ENCODE peak calls at places on chromosome 2, in six cellular contexts. Q is A549, T is IMR-90, C is uterus, Z is suprapubic skin, O is HepG2. Y is an unnamed sample.

GRCh38 chr2:196293751-196294486 is 122.5 kb upstream of the STK17B start:
- DNase-seq in Q (peak; percentile 28), T (peak; percentile 96), C (no peak), Z (no peak), O (no peak), Y (peak; percentile 18)

GRCh38 chr2:174577967-174578589 is 19.5 kb downstream of the WIPF1 start:
- DNase-seq in Q (no peak), T (peak; percentile 73), C (no peak), Z (no peak), O (no peak), Y (peak; percentile 83)

GRCh38 chr2:122734756-122735155 is 979.3 kb downstream of the TSN start:
- DNase-seq in Q (no peak), T (no peak), C (no peak), Z (no peak), O (no peak), Y (no peak)

GRCh38 chr2:182860858-182861257 is 5.6 kb downstream of the FRZB start:
- DNase-seq in Q (no peak), T (no peak), C (no peak), Z (no peak), O (no peak), Y (no peak)

GRCh38 chr2:105722726-105723297 is 21.9 kb upstream of the NCK2 start:
- DNase-seq in Q (no peak), T (no peak), C (no peak), Z (no peak), O (no peak), Y (no peak)

GRCh38 chr2:120134263-120134662 is 88.9 kb downstream of the TMEM185B start:
- DNase-seq in Q (peak; percentile 27), T (peak; percentile 99), C (no peak), Z (no peak), O (peak; percentile 87), Y (peak; percentile 21)

GRCh38 chr2:128389521-128389920 is 70.9 kb upstream of the HS6ST1 start:
- DNase-seq in Q (no peak), T (no peak), C (peak; percentile 11), Z (peak; percentile 13), O (no peak), Y (no peak)

GRCh38 chr2:79887747-79888374 is 375.0 kb downstream of the CTNNA2 start:
- DNase-seq in Q (peak; percentile 8), T (peak; percentile 71), C (no peak), Z (no peak), O (peak; percentile 61), Y (peak; percentile 69)

GRCh38 chr2:160751021-160751420 is 257.4 kb upstream of the RBMS1 start:
- DNase-seq in Q (no peak), T (peak; percentile 64), C (no peak), Z (no peak), O (no peak), Y (no peak)

GRCh38 chr2:237558918-237559645 is 7.3 kb upstream of the PRLH start:
- DNase-seq in Q (no peak), T (peak; percentile 51), C (peak; percentile 92), Z (peak; percentile 91), O (no peak), Y (no peak)

GRCh38 chr2:170848587-170848986 is 31.9 kb downstream of the GAD1 start:
- DNase-seq in Q (no peak), T (peak; percentile 40), C (no peak), Z (no peak), O (no peak), Y (no peak)

GRCh38 chr2:105880637-105881036 is 135.9 kb downstream of the NCK2 start:
- DNase-seq in Q (no peak), T (no peak), C (no peak), Z (no peak), O (no peak), Y (no peak)

GRCh38 chr2:149075065-149075464 is 36.6 kb downstream of the LYPD6B start:
- DNase-seq in Q (no peak), T (no peak), C (no peak), Z (no peak), O (no peak), Y (no peak)

GRCh38 chr2:188628989-188629889 is 337.6 kb downstream of the GULP1 start:
- DNase-seq in Q (peak; percentile 4), T (peak; percentile 67), C (no peak), Z (no peak), O (no peak), Y (no peak)

GRCh38 chr2:212618636-212619035 is 80.0 kb upstream of the ERBB4 start:
- DNase-seq in Q (no peak), T (peak; percentile 42), C (no peak), Z (no peak), O (no peak), Y (no peak)

GRCh38 chr2:134361648-134362047 is 107.8 kb downstream of the MGAT5 start:
- DNase-seq in Q (no peak), T (no peak), C (no peak), Z (no peak), O (peak; percentile 25), Y (no peak)

GRCh38 chr2:206071832-206072231 is 14.1 kb downstream of the INO80D start:
- DNase-seq in Q (no peak), T (no peak), C (no peak), Z (no peak), O (no peak), Y (no peak)

GRCh38 chr2:23655862-23656596 is 270.9 kb downstream of the ATAD2B start:
- DNase-seq in Q (no peak), T (peak; percentile 18), C (no peak), Z (no peak), O (no peak), Y (no peak)

GRCh38 chr2:145710303-145710702 is 1190.4 kb upstream of the ZEB2 start:
- DNase-seq in Q (no peak), T (no peak), C (no peak), Z (no peak), O (no peak), Y (no peak)

GRCh38 chr2:59463401-59463800 is 1090.1 kb downstream of the BCL11A start:
- DNase-seq in Q (no peak), T (no peak), C (no peak), Z (no peak), O (no peak), Y (no peak)

GRCh38 chr2:9310390-9310789 is 103.8 kb downstream of the ASAP2 start:
- DNase-seq in Q (peak; percentile 66), T (peak; percentile 82), C (peak; percentile 65), Z (no peak), O (no peak), Y (no peak)

DNA sequence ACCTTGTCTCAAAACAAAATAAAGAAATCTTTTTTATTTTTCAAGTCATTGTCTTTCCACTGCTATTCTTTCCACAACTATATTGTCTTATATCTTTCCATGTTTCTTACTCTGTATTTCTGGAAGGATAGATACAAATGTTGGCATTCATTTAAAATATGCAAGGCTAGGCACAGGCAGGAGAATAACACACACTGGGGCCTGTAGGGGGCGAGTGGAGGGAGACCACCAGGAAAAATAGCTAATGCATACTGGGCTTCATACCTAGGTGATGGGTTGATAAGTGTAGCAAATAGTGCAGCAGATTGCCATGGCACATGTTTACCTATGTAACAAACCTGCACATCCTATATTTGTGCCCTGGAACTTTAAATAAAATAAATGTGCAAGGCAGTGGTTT is 9.6 kb downstream of the MRPL30 start:
- DNase-seq in Q (no peak), T (no peak), C (no peak), Z (no peak), O (peak; percentile 16), Y (no peak)
- TF ChIP-seq CTCF in Q (no peak), T (no peak), C (no peak), Z (no peak), O (peak; percentile 21), Y (peak; percentile 11)

GRCh38 chr2:11343626-11344341 is 652 bp downstream of the ROCK2 start:
- DNase-seq in Q (peak; percentile 36), T (peak; percentile 20), C (peak; percentile 43), Z (peak; percentile 79), O (peak; percentile 85), Y (peak; percentile 71)

GRCh38 chr2:11343344-11343625 is 1.2 kb downstream of the ROCK2 start:
- DNase-seq in Q (no peak), T (no peak), C (no peak), Z (no peak), O (no peak), Y (no peak)

GRCh38 chr2:11346129-11346528 is 1.7 kb upstream of the ROCK2 start:
- DNase-seq in Q (no peak), T (no peak), C (no peak), Z (no peak), O (no peak), Y (no peak)

GRCh38 chr2:11344342-11344955 is at the start of gene ROCK2:
- DNase-seq in Q (peak; percentile 79), T (peak; percentile 79), C (peak; percentile 87), Z (peak; percentile 88), O (peak; percentile 88), Y (peak; percentile 92)

DNA sequence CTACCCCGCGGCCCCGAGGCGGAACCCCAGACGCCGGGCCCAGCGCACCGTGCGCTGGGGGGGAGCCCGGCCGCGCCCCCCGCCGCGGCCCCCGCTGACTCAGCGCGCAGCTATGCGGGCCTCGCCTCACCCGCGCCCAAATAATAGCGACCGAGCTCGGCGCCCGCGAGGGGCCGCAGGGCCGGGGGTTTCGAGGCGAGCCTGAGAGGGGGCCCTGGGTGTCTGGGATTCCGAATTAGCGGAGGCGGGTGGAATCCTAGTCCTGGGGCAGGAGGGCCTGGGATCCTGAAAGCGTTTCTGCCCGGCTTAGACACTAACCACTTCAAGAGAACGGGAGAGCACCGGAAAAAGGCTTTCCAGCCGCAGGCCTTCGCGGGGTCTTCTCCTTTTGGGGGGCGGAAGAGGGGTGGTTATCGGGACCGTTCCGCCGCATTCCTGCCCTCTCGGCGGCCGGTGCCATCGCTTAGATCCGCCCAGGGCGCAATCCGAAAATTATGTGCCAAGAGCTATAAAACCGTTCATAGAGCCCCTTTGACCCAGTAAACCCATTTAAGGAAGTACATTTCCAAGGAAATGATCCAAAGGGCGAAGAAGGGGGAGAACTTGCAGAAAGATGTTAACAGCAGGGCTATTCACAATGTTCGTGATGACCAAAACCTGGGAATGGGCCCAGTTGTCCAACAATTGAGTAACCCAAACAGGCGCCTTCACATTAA is 678 bp upstream of the ROCK2 start:
- DNase-seq in Q (peak; percentile 52), T (peak; percentile 69), C (peak; percentile 89), Z (peak; percentile 86), O (peak; percentile 74), Y (peak; percentile 82)
- TF ChIP-seq POLR2A in Q (no peak), T (peak; percentile 54), C (peak; percentile 11), Z (peak; percentile 49), O (no peak), Y (peak; percentile 19)

GRCh38 chr2:159558479-159558878 is 57.9 kb downstream of the BAZ2B start:
- DNase-seq in Q (no peak), T (no peak), C (no peak), Z (no peak), O (no peak), Y (no peak)

GRCh38 chr2:159555651-159556392 is 60.5 kb downstream of the BAZ2B start:
- DNase-seq in Q (no peak), T (no peak), C (no peak), Z (no peak), O (no peak), Y (peak; percentile 74)

GRCh38 chr2:159561242-159561641 is 55.1 kb downstream of the BAZ2B start:
- DNase-seq in Q (no peak), T (no peak), C (no peak), Z (no peak), O (no peak), Y (no peak)

GRCh38 chr2:159559034-159559433 is 57.3 kb downstream of the BAZ2B start:
- DNase-seq in Q (no peak), T (no peak), C (no peak), Z (no peak), O (no peak), Y (no peak)

GRCh38 chr2:159557437-159558034 is 58.8 kb downstream of the BAZ2B start:
- DNase-seq in Q (no peak), T (peak; percentile 8), C (no peak), Z (no peak), O (peak; percentile 42), Y (peak; percentile 20)
- TF ChIP-seq CTCF in Q (peak; percentile 39), T (peak; percentile 24), C (peak; percentile 17), Z (peak; percentile 7), O (peak; percentile 66), Y (peak; percentile 6)

GRCh38 chr2:20822535-20823490 is at the start of gene LDAH:
- DNase-seq in Q (peak; percentile 91), T (peak; percentile 87), C (peak; percentile 93), Z (peak; percentile 93), O (peak; percentile 91), Y (peak; percentile 91)
- TF ChIP-seq POLR2A in Q (peak; percentile 78), T (peak; percentile 84), C (no peak), Z (peak; percentile 11), O (peak; percentile 95), Y (peak; percentile 78)

Y was measured in NB4.